ENCODE peak calls at places on chromosomes 16 and 17, in ten cellular contexts. Q is EL; K is tibial artery; R is psoas muscle; A is transverse colon; I is AG08396; L is lower leg skin; O is HEK293T; U is substantia nigra; V is CD8-positive, alpha-beta T cell. J is an unnamed sample.

GRCh38 chr16:53504161-53504663 is 1.2 kb upstream of the AKTIP start:
- DNase-seq in Q (peak), K (peak), R (peak), A (peak), I (no peak), L (peak), O (no peak), U (peak), V (peak), J (peak)

GRCh38 chr16:82638095-82638798 is 11.5 kb downstream of the CDH13 start:
- DNase-seq in Q (peak), K (no peak), R (no peak), A (no peak), I (no peak), L (no peak), O (no peak), U (no peak), V (no peak), J (peak)

GRCh38 chr16:55389426-55390073 is 65.5 kb downstream of the IRX6 start:
- DNase-seq in Q (no peak), K (no peak), R (peak), A (no peak), I (no peak), L (no peak), O (no peak), U (no peak), V (no peak), J (no peak)

GRCh38 chr17:62179525-62180161 is 114.6 kb upstream of the MED13 start:
- DNase-seq in Q (peak), K (no peak), R (no peak), A (peak), I (peak), L (no peak), O (no peak), U (no peak), V (no peak), J (peak)

GRCh38 chr16:86219655-86220445 is 290.5 kb upstream of the FOXF1 start:
- DNase-seq in Q (peak), K (no peak), R (no peak), A (no peak), I (no peak), L (no peak), O (no peak), U (no peak), V (no peak), J (no peak)

GRCh38 chr16:78950768-78951167 is 649.8 kb downstream of the MAF start:
- DNase-seq in Q (no peak), K (no peak), R (no peak), A (no peak), I (no peak), L (no peak), O (no peak), U (no peak), V (no peak), J (no peak)

GRCh38 chr17:5413682-5414081 is 5.8 kb downstream of the NUP88 start:
- DNase-seq in Q (peak), K (no peak), R (no peak), A (no peak), I (peak), L (no peak), O (no peak), U (no peak), V (no peak), J (peak)

GRCh38 chr17:9421525-9421924 is 154.1 kb downstream of the STX8 start:
- DNase-seq in Q (no peak), K (no peak), R (no peak), A (no peak), I (no peak), L (no peak), O (no peak), U (no peak), V (no peak), J (no peak)

GRCh38 chr17:2815781-2816185 is 19.5 kb downstream of the RAP1GAP2 start:
- DNase-seq in Q (no peak), K (no peak), R (no peak), A (no peak), I (no peak), L (no peak), O (no peak), U (no peak), V (no peak), J (no peak)

GRCh38 chr16:49471038-49471727 is 97.6 kb downstream of the C16orf78 start:
- DNase-seq in Q (no peak), K (no peak), R (no peak), A (peak), I (no peak), L (no peak), O (no peak), U (no peak), V (no peak), J (no peak)

GRCh38 chr17:19310151-19310550 is 52.4 kb downstream of the B9D1 start:
- DNase-seq in Q (no peak), K (no peak), R (no peak), A (peak), I (no peak), L (no peak), O (no peak), U (no peak), V (no peak), J (no peak)

GRCh38 chr16:30032083-30032819 is 1.2 kb upstream of the TLCD3B start:
- DNase-seq in Q (peak), K (no peak), R (no peak), A (peak), I (peak), L (no peak), O (peak), U (no peak), V (peak), J (peak)

GRCh38 chr17:39667262-39668140 is 752 bp upstream of the PNMT start:
- DNase-seq in Q (no peak), K (peak), R (peak), A (peak), I (no peak), L (no peak), O (no peak), U (no peak), V (no peak), J (no peak)

GRCh38 chr16:88087517-88087877 is 136.3 kb downstream of the BANP start:
- DNase-seq in Q (no peak), K (no peak), R (no peak), A (no peak), I (no peak), L (no peak), O (no peak), U (no peak), V (no peak), J (no peak)

GRCh38 chr17:71975331-71975801 is 145.5 kb upstream of the SOX9 start:
- DNase-seq in Q (peak), K (peak), R (peak), A (peak), I (peak), L (peak), O (no peak), U (peak), V (no peak), J (peak)

J was measured in HFFc6.